ENCODE peak calls at places on chromosomes 1 and 21, in four cellular contexts. P, X, C and S are unnamed samples.

GRCh38 chr1:162756523-162756922 is 34.0 kb upstream of the HSD17B7 start:
- DNase-seq in X (peak; percentile 12), P (no peak), C (peak; percentile 15), S (no peak)

GRCh38 chr1:245128381-245128780 is 26.4 kb upstream of the KIF26B start:
- DNase-seq in P (no peak), C (no peak), X (no peak), S (no peak)

GRCh38 chr1:55331355-55331754 is 116.2 kb upstream of the USP24 start:
- DNase-seq in X (no peak), P (no peak), C (no peak), S (no peak)

GRCh38 chr1:20483833-20484525 is 2.0 kb downstream of the CAMK2N1 start:
- DNase-seq in C (peak; percentile 39), P (no peak), X (no peak), S (no peak)

GRCh38 chr1:25706146-25707089 is 89.8 kb downstream of the MAN1C1 start:
- DNase-seq in C (no peak), P (no peak), X (no peak), S (no peak)

GRCh38 chr1:192158181-192158580 is at the start of gene RGS18:
- DNase-seq in C (no peak), X (no peak), P (no peak), S (peak; percentile 63)

GRCh38 chr1:11499825-11500331 is 20.9 kb downstream of the DISP3 start:
- DNase-seq in X (no peak), P (no peak), C (no peak), S (no peak)

GRCh38 chr1:238628130-238628529 is 737.4 kb upstream of the ZP4 start:
- DNase-seq in P (no peak), X (no peak), C (no peak), S (peak; percentile 30)

GRCh38 chr1:234629026-234629425 is 19.0 kb upstream of the IRF2BP2 start:
- DNase-seq in C (no peak), P (no peak), X (no peak), S (no peak)

GRCh38 chr1:234628099-234628498 is 18.1 kb upstream of the IRF2BP2 start:
- DNase-seq in C (peak; percentile 89), X (peak; percentile 90), P (peak; percentile 71), S (peak; percentile 84)

GRCh38 chr1:234634387-234634786 is 24.4 kb upstream of the IRF2BP2 start:
- DNase-seq in P (no peak), X (no peak), C (no peak), S (no peak)

GRCh38 chr1:234631721-234632125 is 21.7 kb upstream of the IRF2BP2 start:
- DNase-seq in C (peak; percentile 94), X (peak; percentile 98), P (peak; percentile 53), S (peak; percentile 94)

GRCh38 chr1:234632225-234632624 is 22.2 kb upstream of the IRF2BP2 start:
- DNase-seq in X (no peak), P (no peak), C (no peak), S (no peak)
- H3K4me3 ChIP-seq in X (no peak overlapping the region), P (no peak overlapping the region), C (no peak overlapping the region), S (no peak overlapping the region)

DNA sequence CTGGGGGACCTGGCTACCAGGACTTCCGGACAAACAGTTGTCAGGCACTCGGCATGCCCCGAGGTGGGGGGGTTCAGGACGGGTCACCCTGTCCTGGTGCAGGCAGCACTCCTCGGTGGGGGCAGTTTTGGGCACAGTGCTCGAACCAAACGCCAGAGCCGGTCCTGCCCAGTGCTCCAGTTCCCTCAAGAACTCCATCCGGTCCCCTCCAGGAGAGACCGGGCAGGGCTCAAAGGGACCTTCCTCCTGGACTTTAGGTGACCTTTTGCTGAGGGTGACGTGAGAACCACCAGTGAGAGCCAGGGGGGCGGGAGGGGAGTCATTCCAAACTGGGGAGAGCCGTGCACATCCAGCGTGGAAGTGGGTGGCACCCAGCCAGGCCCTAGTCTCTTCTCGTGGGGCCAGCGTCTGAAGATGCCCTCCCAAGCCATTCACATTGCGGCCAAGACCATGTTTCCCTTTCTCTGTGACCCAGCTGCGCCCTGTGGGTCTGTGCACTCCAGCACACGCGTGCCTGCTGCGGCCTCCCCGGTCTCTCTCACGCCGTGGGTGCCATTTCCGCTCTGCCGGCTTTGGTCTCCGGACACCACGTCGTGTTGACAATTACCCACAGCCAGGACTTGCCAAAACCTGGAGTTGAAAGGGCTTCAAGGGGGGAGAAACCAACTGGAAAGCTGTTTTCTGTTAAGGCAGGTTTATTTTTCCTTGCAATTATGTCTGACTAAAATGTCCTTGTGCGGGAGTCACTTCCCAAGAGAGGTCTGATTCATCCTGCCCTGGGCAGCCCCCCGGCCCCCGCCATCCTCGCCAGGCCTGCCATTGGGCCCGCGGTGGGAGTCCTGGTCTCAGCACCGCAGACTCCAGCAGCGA is 178.8 kb upstream of the ARHGEF16 start:
- DNase-seq in X (peak; percentile 7), P (no peak), C (peak; percentile 53), S (peak; percentile 32)
- TF ChIP-seq CTCF in X (no peak), P (no peak), C (no peak), S (no peak)

DNA sequence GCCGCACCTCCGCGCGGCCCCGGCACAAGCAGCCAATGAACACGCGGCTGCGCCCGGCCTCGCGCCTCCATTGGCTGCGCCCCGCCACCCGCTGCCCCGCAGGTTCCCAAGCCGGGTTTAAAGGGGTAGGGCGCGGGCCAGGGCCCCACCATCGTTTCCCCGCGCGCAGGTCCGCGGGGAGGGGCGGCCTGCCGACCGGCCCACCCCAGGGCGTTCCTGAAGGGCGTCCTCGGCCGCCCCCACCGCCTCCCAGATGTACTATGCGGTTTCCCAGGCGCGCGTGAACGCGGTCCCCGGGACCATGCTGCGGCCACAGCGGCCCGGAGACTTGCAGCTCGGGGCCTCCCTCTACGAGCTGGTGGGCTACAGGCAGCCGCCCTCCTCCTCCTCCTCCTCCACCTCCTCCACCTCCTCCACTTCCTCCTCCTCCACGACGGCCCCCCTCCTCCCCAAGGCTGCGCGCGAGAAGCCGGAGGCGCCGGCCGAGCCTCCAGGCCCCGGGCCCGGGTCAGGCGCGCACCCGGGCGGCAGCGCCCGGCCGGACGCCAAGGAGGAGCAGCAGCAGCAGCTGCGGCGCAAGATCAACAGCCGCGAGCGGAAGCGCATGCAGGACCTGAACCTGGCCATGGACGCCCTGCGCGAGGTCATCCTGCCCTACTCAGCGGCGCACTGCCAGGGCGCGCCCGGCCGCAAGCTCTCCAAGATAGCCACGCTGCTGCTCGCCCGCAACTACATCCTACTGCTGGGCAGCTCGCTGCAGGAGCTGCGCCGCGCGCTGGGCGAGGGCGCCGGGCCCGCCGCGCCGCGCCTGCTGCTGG is at the start of gene OLIG1:
- DNase-seq in C (peak; percentile 36), P (peak; percentile 55), X (no peak), S (peak; percentile 15)
- H3K4me3 ChIP-seq in C (no peak within 1 kb of the TSS), P (peak within 1 kb of the TSS; percentile 42), X (no peak within 1 kb of the TSS), S (no peak within 1 kb of the TSS)

GRCh38 chr1:26864610-26865480 is 1.9 kb downstream of the SFN start:
- DNase-seq in C (peak; percentile 94), X (peak; percentile 96), P (peak; percentile 65), S (peak; percentile 98)
- TF ChIP-seq CTCF in C (no peak), X (peak; percentile 1), P (no peak), S (no peak)